ENCODE peak calls at places on chromosome 1, in six cellular contexts. U, N, O, Z, F and J are unnamed samples.

GRCh38 chr1:207818971-207819451 is 67.2 kb downstream of the CD46 start:
- DNase-seq in U (no peak), N (peak; percentile 75), O (no peak), Z (peak; percentile 15), F (no peak), J (peak; percentile 78)

GRCh38 chr1:109083923-109084322 is 6.6 kb upstream of the TMEM167B start:
- DNase-seq in U (no peak), N (no peak), O (no peak), Z (peak; percentile 87), F (no peak), J (no peak)

GRCh38 chr1:29719253-29719652 is 482.9 kb downstream of the PTPRU start:
- DNase-seq in U (no peak), N (peak; percentile 72), O (no peak), Z (no peak), F (no peak), J (peak; percentile 67)

GRCh38 chr1:169550294-169550693 is 36.0 kb downstream of the F5 start:
- DNase-seq in U (peak; percentile 74), N (peak; percentile 65), O (no peak), Z (peak; percentile 54), F (no peak), J (peak; percentile 61)

GRCh38 chr1:30868833-30869435 is 39.6 kb downstream of the SDC3 start:
- DNase-seq in U (no peak), N (no peak), O (no peak), Z (no peak), F (no peak), J (no peak)

GRCh38 chr1:55951291-55951690 is 628.1 kb downstream of the PLPP3 start:
- DNase-seq in U (no peak), N (no peak), O (no peak), Z (no peak), F (no peak), J (no peak)

GRCh38 chr1:218361298-218362065 is 16.3 kb downstream of the TGFB2 start:
- DNase-seq in U (peak; percentile 91), N (peak; percentile 69), O (peak; percentile 80), Z (no peak), F (no peak), J (peak; percentile 51)

GRCh38 chr1:51986718-51987117 is 3.8 kb downstream of the RAB3B start:
- DNase-seq in U (peak; percentile 84), N (no peak), O (no peak), Z (no peak), F (no peak), J (no peak)

GRCh38 chr1:24004132-24004531 is 24.0 kb upstream of the SRSF10 start:
- DNase-seq in U (no peak), N (no peak), O (no peak), Z (no peak), F (no peak), J (no peak)

GRCh38 chr1:24393892-24394291 is 19.7 kb downstream of the STPG1 start:
- DNase-seq in U (peak; percentile 26), N (peak; percentile 94), O (no peak), Z (no peak), F (no peak), J (peak; percentile 91)

GRCh38 chr1:170685166-170685565 is 21.2 kb downstream of the PRRX1 start:
- DNase-seq in U (no peak), N (peak; percentile 95), O (no peak), Z (no peak), F (no peak), J (peak; percentile 91)

GRCh38 chr1:51576085-51576444 is 40.8 kb upstream of the OSBPL9 start:
- DNase-seq in U (no peak), N (no peak), O (no peak), Z (no peak), F (no peak), J (no peak)

GRCh38 chr1:22814176-22815042 is 103.8 kb downstream of the EPHB2 start:
- DNase-seq in U (peak; percentile 76), N (peak; percentile 46), O (peak; percentile 16), Z (peak; percentile 75), F (no peak), J (peak; percentile 90)

GRCh38 chr1:84771895-84772294 is 81.6 kb upstream of the SSX2IP start:
- DNase-seq in U (no peak), N (peak; percentile 10), O (no peak), Z (no peak), F (no peak), J (no peak)

GRCh38 chr1:1599030-1599916 is 662 bp downstream of the FNDC10 start:
- DNase-seq in U (peak; percentile 67), N (peak; percentile 68), O (no peak), Z (no peak), F (no peak), J (no peak)

GRCh38 chr1:218588555-218589172 is 243.5 kb downstream of the TGFB2 start:
- DNase-seq in U (no peak), N (no peak), O (no peak), Z (no peak), F (no peak), J (no peak)

GRCh38 chr1:42893064-42893463 is 46.7 kb downstream of the ZNF691 start:
- DNase-seq in U (no peak), N (no peak), O (no peak), Z (no peak), F (no peak), J (no peak)

GRCh38 chr1:157363660-157364140 is 188.6 kb downstream of the FCRL5 start:
- DNase-seq in U (peak; percentile 34), N (peak; percentile 72), O (peak; percentile 40), Z (peak; percentile 3), F (no peak), J (peak; percentile 31)

GRCh38 chr1:234882898-234883297 is 245.7 kb downstream of the TOMM20 start:
- DNase-seq in U (no peak), N (no peak), O (no peak), Z (no peak), F (no peak), J (no peak)

GRCh38 chr1:218817747-218818146 is 355.9 kb upstream of the LYPLAL1 start:
- DNase-seq in U (peak; percentile 27), N (no peak), O (no peak), Z (no peak), F (no peak), J (peak; percentile 27)

GRCh38 chr1:40411294-40411693 is 37.8 kb downstream of the SMAP2 start:
- DNase-seq in U (peak; percentile 0), N (no peak), O (no peak), Z (no peak), F (no peak), J (no peak)

GRCh38 chr1:118911571-118911970 is 76.6 kb downstream of the TBX15 start:
- DNase-seq in U (no peak), N (no peak), O (no peak), Z (no peak), F (no peak), J (no peak)

GRCh38 chr1:151175036-151175741 is 592 bp downstream of the TMOD4 start:
- DNase-seq in U (no peak), N (peak; percentile 7), O (no peak), Z (peak; percentile 84), F (no peak), J (no peak)

GRCh38 chr1:3483801-3484444 is 29.5 kb downstream of the ARHGEF16 start:
- DNase-seq in U (peak; percentile 38), N (peak; percentile 53), O (no peak), Z (peak; percentile 7), F (no peak), J (peak; percentile 39)